ENCODE peak calls at places on chromosomes 7 and 10, in nine cellular contexts. G, T, X, P, R, M, F, A and Y are unnamed samples. For H3K27me3, the result is how much of the 10 kb centered on the place peaks cover.

GRCh38 chr7:107430057-107430456 is 39.8 kb upstream of the GPR22 start:
- DNase-seq in R (no peak), A (no peak), F (no peak), T (no peak), P (no peak), G (no peak), X (no peak), M (no peak), Y (peak)

GRCh38 chr10:119190353-119190752 is 11.7 kb upstream of the PRDX3 start:
- DNase-seq in F (no peak), M (no peak), P (no peak), A (no peak), X (no peak), T (peak), R (no peak), G (no peak), Y (peak)

GRCh38 chr10:60271319-60272040 is 118.2 kb downstream of the ANK3 start:
- DNase-seq in T (no peak), R (no peak), X (no peak), M (no peak), G (no peak), P (no peak), F (no peak), A (no peak), Y (no peak)

GRCh38 chr10:117131390-117132327 is 6.4 kb downstream of the VAX1 start:
- DNase-seq in M (no peak), R (no peak), G (no peak), F (no peak), P (no peak), T (no peak), X (no peak), A (no peak), Y (no peak)

GRCh38 chr10:6918305-6918704 is 338.2 kb upstream of the PRKCQ start:
- DNase-seq in M (peak), G (peak), R (no peak), T (no peak), X (peak), P (no peak), A (peak), F (no peak), Y (no peak)

GRCh38 chr10:35369049-35369760 is 32.9 kb downstream of the CCNY start:
- DNase-seq in R (no peak), X (peak), G (no peak), M (no peak), T (no peak), F (no peak), A (no peak), P (no peak), Y (no peak)

GRCh38 chr7:34107306-34107705 is 202.0 kb downstream of the BMPER start:
- DNase-seq in A (peak), P (no peak), T (peak), X (no peak), M (no peak), G (no peak), F (no peak), R (no peak), Y (no peak)

GRCh38 chr10:46516660-46517416 is 39.6 kb downstream of the GPRIN2 start:
- DNase-seq in A (no peak), F (no peak), T (peak), R (peak), X (no peak), P (peak), G (peak), M (no peak), Y (peak)

GRCh38 chr10:43361532-43362190 is 9.8 kb upstream of the FXYD4 start:
- DNase-seq in F (no peak), G (no peak), A (no peak), P (no peak), T (no peak), X (no peak), M (no peak), R (no peak), Y (no peak)

GRCh38 chr7:2503056-2503941 is 16.3 kb upstream of the LFNG start:
- DNase-seq in X (no peak), F (no peak), T (no peak), A (no peak), P (no peak), M (no peak), G (no peak), R (no peak), Y (no peak)

GRCh38 chr7:5624386-5625365 is 156.8 kb downstream of the RNF216 start:
- DNase-seq in P (no peak), A (no peak), G (no peak), X (no peak), M (no peak), T (no peak), R (peak), F (no peak), Y (no peak)

GRCh38 chr10:116880716-116881440 is 31.6 kb downstream of the ENO4 start:
- DNase-seq in P (no peak), A (no peak), T (peak), R (no peak), M (no peak), X (no peak), G (no peak), F (no peak), Y (no peak)

GRCh38 chr7:14457567-14458453 is 444.7 kb downstream of the DGKB start:
- DNase-seq in R (peak), M (peak), F (peak), X (peak), G (peak), T (peak), A (peak), P (peak), Y (peak)

GRCh38 chr7:112509390-112509789 is 28.6 kb downstream of the LSMEM1 start:
- DNase-seq in A (no peak), F (no peak), T (no peak), M (no peak), R (no peak), P (no peak), X (no peak), G (no peak), Y (no peak)

GRCh38 chr7:111783867-111784266 is 221.6 kb upstream of the IMMP2L start:
- DNase-seq in G (no peak), T (no peak), M (no peak), A (no peak), F (no peak), P (no peak), X (no peak), R (no peak), Y (no peak)

GRCh38 chr7:2870471-2870941 is 26.4 kb upstream of the GNA12 start:
- DNase-seq in P (peak), A (peak), M (no peak), G (peak), T (peak), F (peak), R (peak), X (peak), Y (peak)

GRCh38 chr7:26507375-26508068 is 215.9 kb downstream of the SNX10 start:
- DNase-seq in T (no peak), P (no peak), G (no peak), R (no peak), X (no peak), M (no peak), A (no peak), F (no peak), Y (no peak)

GRCh38 chr7:66250711-66251110 is 45.6 kb downstream of the TPST1 start:
- DNase-seq in P (no peak), M (no peak), G (no peak), F (no peak), T (peak), A (no peak), X (no peak), R (no peak), Y (peak)

GRCh38 chr7:156655232-156655628 is 14.7 kb downstream of the RNF32 start:
- DNase-seq in X (no peak), G (no peak), A (no peak), P (no peak), T (no peak), R (no peak), M (no peak), F (no peak), Y (no peak)

GRCh38 chr7:465710-466400 is 53.8 kb downstream of the PDGFA start:
- DNase-seq in A (no peak), P (peak), G (no peak), M (no peak), X (no peak), R (peak), T (no peak), F (no peak), Y (no peak)

GRCh38 chr10:28785018-28785417 is 107.7 kb downstream of the BAMBI start:
- DNase-seq in X (no peak), F (no peak), P (no peak), R (no peak), G (no peak), T (no peak), M (no peak), A (no peak), Y (no peak)

GRCh38 chr7:125061776-125062397 is 132.3 kb upstream of the POT1 start:
- DNase-seq in R (no peak), A (no peak), M (no peak), T (peak), G (no peak), F (no peak), P (no peak), X (peak), Y (peak)

GRCh38 chr7:65477326-65477725 is 103.7 kb downstream of the ZNF92 start:
- DNase-seq in R (no peak), A (no peak), G (no peak), T (no peak), M (no peak), P (peak), F (no peak), X (peak), Y (no peak)

GRCh38 chr7:51219261-51219988 is 97.2 kb downstream of the COBL start:
- DNase-seq in X (no peak), P (no peak), M (no peak), T (no peak), R (no peak), G (no peak), A (no peak), F (no peak), Y (no peak)

GRCh38 chr10:12636585-12636984 is 287.2 kb downstream of the CAMK1D start:
- DNase-seq in M (no peak), P (no peak), R (no peak), G (no peak), F (no peak), T (no peak), A (no peak), X (no peak), Y (no peak)

GRCh38 chr7:100893318-100893895 is 2.3 kb downstream of the ACHE start:
- DNase-seq in X (no peak), G (no peak), M (no peak), R (no peak), A (no peak), F (no peak), P (no peak), T (no peak), Y (no peak)

GRCh38 chr7:50681451-50682045 is 101.1 kb downstream of the GRB10 start:
- DNase-seq in R (no peak), X (no peak), P (no peak), F (no peak), M (no peak), A (no peak), T (no peak), G (no peak), Y (no peak)

GRCh38 chr7:39130740-39131538 is 153.2 kb downstream of the POU6F2 start:
- DNase-seq in R (no peak), G (peak), T (no peak), A (no peak), M (no peak), X (no peak), P (no peak), F (no peak), Y (no peak)

GRCh38 chr10:34905200-34905927 is 90.3 kb upstream of the PARD3 start:
- DNase-seq in M (no peak), X (no peak), F (no peak), R (no peak), T (no peak), A (no peak), G (no peak), P (no peak), Y (no peak)

GRCh38 chr7:106177295-106177690 is 65.2 kb upstream of the SYPL1 start:
- DNase-seq in X (no peak), T (no peak), R (no peak), M (no peak), G (no peak), A (no peak), P (no peak), F (no peak), Y (no peak)

GRCh38 chr7:2116086-2116810 is 116.5 kb downstream of the MAD1L1 start:
- DNase-seq in G (no peak), P (no peak), R (peak), M (no peak), A (peak), T (peak), F (peak), X (no peak), Y (peak)

GRCh38 chr10:13296476-13296875 is 3.4 kb downstream of the PHYH start:
- DNase-seq in A (no peak), P (no peak), G (no peak), M (no peak), R (no peak), T (peak), X (no peak), F (no peak), Y (no peak)

GRCh38 chr10:49387029-49387428 is 8.9 kb downstream of the DRGX start:
- DNase-seq in A (no peak), F (no peak), M (no peak), P (no peak), T (peak), G (no peak), R (no peak), X (no peak), Y (peak)

GRCh38 chr10:9227679-9228365 is 1173.3 kb downstream of the GATA3 start:
- DNase-seq in P (no peak), G (no peak), M (no peak), A (no peak), X (no peak), T (no peak), F (no peak), R (no peak), Y (peak)

GRCh38 chr7:100435401-100436304 is 644 bp downstream of the PPP1R35 start:
- DNase-seq in F (peak), P (peak), M (peak), G (peak), T (peak), X (peak), R (peak), A (peak), Y (peak)

GRCh38 chr10:74628136-74628535 is 198.3 kb upstream of the KAT6B start:
- DNase-seq in R (no peak), T (no peak), X (no peak), A (no peak), F (no peak), P (no peak), M (no peak), G (no peak), Y (no peak)

GRCh38 chr10:43229208-43230061 is 37.4 kb downstream of the RASGEF1A start:
- DNase-seq in G (peak), A (no peak), M (peak), P (peak), T (no peak), X (peak), R (peak), F (peak), Y (no peak)

GRCh38 chr10:24844742-24845141 is 107.7 kb downstream of the PRTFDC1 start:
- DNase-seq in M (no peak), X (no peak), P (no peak), R (no peak), G (no peak), T (no peak), A (no peak), F (no peak), Y (no peak)

GRCh38 chr10:68647928-68648327 is 73.1 kb upstream of the CCAR1 start:
- DNase-seq in A (no peak), F (no peak), M (no peak), X (no peak), G (no peak), P (no peak), R (no peak), T (peak), Y (peak)

GRCh38 chr7:138667535-138667934 is 33.6 kb downstream of the SVOPL start:
- DNase-seq in A (no peak), R (no peak), F (no peak), M (no peak), X (no peak), G (no peak), P (no peak), T (no peak), Y (no peak)

DNA sequence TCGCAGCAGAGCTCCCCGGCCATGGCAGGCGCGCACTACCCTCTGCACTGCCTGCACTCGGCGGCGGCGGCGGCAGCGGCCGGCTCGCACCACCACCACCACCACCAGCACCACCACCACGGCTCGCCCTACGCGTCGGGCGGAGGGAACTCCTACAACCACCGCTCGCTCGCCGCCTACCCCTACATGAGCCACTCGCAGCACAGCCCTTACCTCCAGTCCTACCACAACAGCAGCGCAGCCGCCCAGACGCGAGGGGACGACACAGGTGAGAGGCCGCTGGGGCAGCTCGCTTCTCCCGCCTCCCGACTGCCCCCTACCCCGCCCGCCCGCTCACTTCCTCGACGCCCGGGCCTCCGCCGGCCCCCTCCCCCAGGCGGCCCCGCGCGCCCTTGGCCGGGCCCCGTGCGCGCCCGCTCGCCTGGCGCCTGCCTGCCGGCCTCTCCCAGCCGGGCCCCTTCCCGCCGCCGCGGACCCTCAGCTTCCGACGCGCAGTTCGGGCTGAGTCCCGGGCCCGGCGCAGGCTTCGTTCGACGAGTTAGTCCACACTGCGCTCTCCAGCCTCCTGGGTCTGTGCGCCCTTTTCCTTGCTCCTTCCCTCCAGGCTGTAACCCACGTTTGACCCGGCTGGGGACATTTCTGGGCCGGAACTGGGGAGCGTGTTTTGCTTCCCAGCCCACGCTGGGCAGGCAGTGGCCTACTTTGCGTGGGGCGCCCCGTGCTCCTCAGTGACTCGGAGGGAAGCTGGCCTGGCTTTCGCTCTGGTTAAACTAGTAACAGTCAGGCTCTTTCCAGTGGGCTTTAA is 995 bp downstream of the DLX6 start:
- DNase-seq in T (peak), F (no peak), A (no peak), X (peak), M (no peak), G (no peak), P (no peak), R (no peak), Y (no peak)
- H3K27me3 ChIP-seq in T (half or more), F (half or more), A (half or more), X (half or more), M (half or more), G (half or more), P (under half), R (half or more), Y (half or more)

GRCh38 chr7:157861031-157861491 is 524.3 kb downstream of the DNAJB6 start:
- DNase-seq in P (no peak), X (no peak), F (no peak), R (no peak), A (no peak), T (no peak), M (no peak), G (no peak), Y (no peak)
- H3K27me3 ChIP-seq in P (under half), X (under half), F (under half), R (under half), A (under half), T (under half), M (under half), G (under half), Y (under half)

DNA sequence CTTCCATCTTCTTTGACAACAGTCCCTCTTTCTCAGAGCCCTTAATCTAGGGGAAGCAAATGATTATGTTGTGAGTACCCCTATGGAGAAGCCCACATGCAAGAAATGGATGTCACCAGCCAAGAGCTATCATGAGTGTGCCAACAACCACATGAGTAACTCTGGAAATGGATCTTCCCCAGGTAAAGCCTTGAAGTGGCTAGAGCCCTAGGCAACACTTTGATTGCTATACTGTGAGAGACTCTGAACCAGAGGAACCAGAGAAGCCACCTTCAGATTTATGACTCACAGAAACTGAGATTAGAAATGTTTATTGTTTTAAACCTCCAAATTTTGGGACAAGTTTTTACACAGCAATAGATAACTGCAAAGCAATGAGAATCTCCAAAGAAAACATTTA is 60.9 kb upstream of the COL1A2 start:
- DNase-seq in T (peak), A (no peak), F (no peak), G (no peak), R (no peak), P (no peak), M (no peak), X (no peak), Y (peak)
- H3K27me3 ChIP-seq in T (under half), A (under half), F (under half), G (under half), R (under half), P (under half), M (under half), X (under half), Y (under half)

GRCh38 chr7:128910569-128910945 is at the start of gene KCP:
- DNase-seq in X (no peak), F (no peak), A (no peak), T (no peak), G (no peak), P (no peak), M (no peak), R (no peak), Y (no peak)
- H3K27me3 ChIP-seq in X (under half), F (half or more), A (half or more), T (under half), G (half or more), P (under half), M (under half), R (half or more), Y (half or more)

DNA sequence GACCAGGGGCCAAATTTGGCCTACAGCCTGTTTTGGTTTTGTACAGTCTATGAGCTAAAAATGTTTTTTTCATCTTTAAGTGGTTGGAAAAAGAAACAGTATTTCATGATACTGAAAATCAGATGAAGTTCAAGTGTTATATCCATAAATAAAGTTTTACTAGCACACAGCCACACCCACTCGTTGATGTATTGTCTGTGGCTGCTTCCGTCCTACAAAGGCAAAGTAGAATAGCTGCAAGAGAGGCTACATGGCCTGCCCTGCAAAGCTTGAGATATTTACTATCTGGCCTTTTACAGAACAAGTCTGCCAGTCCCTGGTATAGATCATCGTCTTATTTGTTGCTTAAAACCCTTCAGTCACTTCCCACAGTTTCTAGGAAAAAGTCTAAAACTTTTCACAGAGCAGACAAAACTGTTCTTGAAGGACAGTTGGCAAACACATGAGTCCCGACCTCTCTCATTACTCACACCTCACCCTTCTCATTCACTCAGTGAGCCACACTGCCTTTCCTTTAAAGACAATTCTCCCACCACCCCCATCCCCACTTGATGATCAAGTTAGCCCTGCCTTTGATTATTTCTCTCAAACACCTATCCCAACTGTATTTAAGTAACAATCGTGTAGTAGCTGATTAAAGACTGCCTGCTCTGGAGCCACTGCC is 9.9 kb downstream of the RHEB start:
- DNase-seq in F (no peak), T (no peak), A (no peak), X (no peak), M (no peak), G (no peak), R (no peak), P (no peak), Y (no peak)
- H3K27me3 ChIP-seq in F (under half), T (under half), A (under half), X (under half), M (under half), G (under half), R (under half), P (under half), Y (under half)

GRCh38 chr10:123134915-123135414 is 805 bp upstream of the HMX3 start:
- DNase-seq in T (no peak), M (no peak), P (no peak), X (no peak), R (no peak), G (no peak), F (no peak), A (no peak), Y (no peak)

GRCh38 chr10:123134058-123134914 is 1.5 kb upstream of the HMX3 start:
- DNase-seq in M (no peak), F (no peak), P (no peak), X (no peak), A (no peak), T (no peak), R (no peak), G (no peak), Y (no peak)

GRCh38 chr10:123135415-123136141 is at the start of gene HMX3:
- DNase-seq in G (no peak), P (no peak), F (no peak), A (no peak), T (no peak), M (no peak), R (no peak), X (no peak), Y (no peak)

GRCh38 chr10:123136806-123137642 is 1.3 kb downstream of the HMX3 start:
- DNase-seq in F (no peak), P (no peak), X (no peak), A (no peak), G (no peak), R (no peak), T (peak), M (no peak), Y (no peak)

GRCh38 chr10:123136221-123136805 is 543 bp downstream of the HMX3 start:
- DNase-seq in F (no peak), R (no peak), X (no peak), T (no peak), P (no peak), M (no peak), G (no peak), A (no peak), Y (no peak)
- H3K27me3 ChIP-seq in F (half or more), R (half or more), X (half or more), T (half or more), P (under half), M (half or more), G (half or more), A (half or more), Y (half or more)